ENCODE peak calls at places on chromosomes 3 and 15, in ten cellular contexts. T is GM23338; Z is NCI-H460; V is AG08396; F is AG09319; B is stimulated activated CD8-positive, alpha-beta memory T cell treated with anti-CD3 and anti-CD28 coated beads, Interleukin-4, amount 100 ng/mL, for 24 hours; M is activated T-helper 1 cell treated with Interleukin-2 at 50 U/mL for 16 hours; O is stimulated activated CD4-positive, alpha-beta T cell treated with anti-CD3 and anti-CD28 coated beads, Interleukin-12 subunit alpha, Interleukin-12 subunit beta, amount 100 ng/mL, for 4 hours; U is stimulated activated naive CD4-positive, alpha-beta T cell; I is NCI-H1092. R is an unnamed sample.

GRCh38 chr15:42499888-42500609 is 4.6 kb downstream of the SNAP23 start:
- DNase-seq in T (peak; percentile 25), Z (no peak), V (no peak), F (no peak), B (no peak), M (no peak), O (no peak), U (no peak), I (no peak), R (peak; percentile 31)

GRCh38 chr3:187777331-187778046 is 32.2 kb upstream of the BCL6 start:
- DNase-seq in T (no peak), Z (no peak), V (no peak), F (no peak), B (no peak), M (peak; percentile 2), O (no peak), U (no peak), I (no peak), R (no peak)

GRCh38 chr15:95503107-95503506 is 827.4 kb upstream of the NR2F2 start:
- DNase-seq in T (no peak), Z (no peak), V (no peak), F (no peak), B (no peak), M (no peak), O (no peak), U (no peak), I (no peak), R (no peak)

GRCh38 chr3:53269888-53270880 is 14.4 kb upstream of the TKT start:
- DNase-seq in T (peak; percentile 88), Z (peak; percentile 99), V (peak; percentile 93), F (peak; percentile 98), B (no peak), M (no peak), O (no peak), U (no peak), I (no peak), R (peak; percentile 84)

GRCh38 chr3:189813652-189814245 is 182.6 kb downstream of the TP63 start:
- DNase-seq in T (peak; percentile 38), Z (no peak), V (no peak), F (no peak), B (no peak), M (no peak), O (no peak), U (no peak), I (no peak), R (no peak)

GRCh38 chr3:146750196-146750595 is 145.1 kb upstream of the PLSCR5 start:
- DNase-seq in T (no peak), Z (no peak), V (no peak), F (no peak), B (no peak), M (no peak), O (no peak), U (no peak), I (no peak), R (no peak)

GRCh38 chr15:81002004-81002253 is 1.2 kb downstream of the TLNRD1 start:
- DNase-seq in T (no peak), Z (no peak), V (no peak), F (no peak), B (no peak), M (no peak), O (no peak), U (no peak), I (no peak), R (no peak)

GRCh38 chr15:65072027-65072426 is 4.2 kb upstream of the RASL12 start:
- DNase-seq in T (no peak), Z (no peak), V (no peak), F (no peak), B (no peak), M (no peak), O (no peak), U (no peak), I (no peak), R (no peak)

GRCh38 chr3:55364426-55364825 is 122.7 kb downstream of the WNT5A start:
- DNase-seq in T (no peak), Z (no peak), V (no peak), F (no peak), B (no peak), M (no peak), O (no peak), U (no peak), I (no peak), R (no peak)

GRCh38 chr3:66744986-66745385 is 244.2 kb upstream of the LRIG1 start:
- DNase-seq in T (no peak), Z (no peak), V (no peak), F (no peak), B (no peak), M (no peak), O (no peak), U (no peak), I (no peak), R (no peak)

GRCh38 chr3:71791634-71792033 is 6.7 kb upstream of the PROK2 start:
- DNase-seq in T (no peak), Z (no peak), V (no peak), F (no peak), B (no peak), M (no peak), O (no peak), U (no peak), I (no peak), R (no peak)

GRCh38 chr3:153023896-153024295 is 138.1 kb upstream of the RAP2B start:
- DNase-seq in T (no peak), Z (no peak), V (no peak), F (no peak), B (no peak), M (no peak), O (no peak), U (no peak), I (no peak), R (no peak)